ENCODE peak calls at places on chromosomes 12 and 14, in ten cellular contexts. One of them, this sample, is unnamed.

GRCh38 chr12:8813963-8814362 is 8.5 kb upstream of the A2ML1 start:
- DNase-seq in nucleus accumbens: no peak
- DNase-seq in hippocampal formation: no peak
- DNase-seq in NCI-H2081: no peak
- DNase-seq in type B pancreatic cell: no peak
- DNase-seq in activated T-cell treated with anti-CD3 and anti-CD28 coated beads for 48 hours: no peak
- DNase-seq in HCT116: no peak
- DNase-seq in EH: no peak
- DNase-seq in NCI-H774: no peak
- DNase-seq in NB4: no peak
- DNase-seq in this sample: no peak

GRCh38 chr14:31936100-31936499 is 141.0 kb upstream of the ARHGAP5 start:
- DNase-seq in nucleus accumbens: no peak
- DNase-seq in hippocampal formation: no peak
- DNase-seq in NCI-H2081: no peak
- DNase-seq in type B pancreatic cell: no peak
- DNase-seq in activated T-cell treated with anti-CD3 and anti-CD28 coated beads for 48 hours: no peak
- DNase-seq in HCT116: no peak
- DNase-seq in EH: no peak
- DNase-seq in NCI-H774: no peak
- DNase-seq in NB4: no peak
- DNase-seq in this sample: no peak

GRCh38 chr12:49783917-49784676 is 42.7 kb downstream of the TMBIM6 start:
- DNase-seq in nucleus accumbens: no peak
- DNase-seq in hippocampal formation: no peak
- DNase-seq in NCI-H2081: no peak
- DNase-seq in type B pancreatic cell: no peak
- DNase-seq in activated T-cell treated with anti-CD3 and anti-CD28 coated beads for 48 hours: no peak
- DNase-seq in HCT116: no peak
- DNase-seq in EH: peak
- DNase-seq in NCI-H774: no peak
- DNase-seq in NB4: peak
- DNase-seq in this sample: no peak

GRCh38 chr12:47378907-47379306 is 299.1 kb upstream of the AMIGO2 start:
- DNase-seq in nucleus accumbens: no peak
- DNase-seq in hippocampal formation: no peak
- DNase-seq in NCI-H2081: no peak
- DNase-seq in type B pancreatic cell: no peak
- DNase-seq in activated T-cell treated with anti-CD3 and anti-CD28 coated beads for 48 hours: no peak
- DNase-seq in HCT116: no peak
- DNase-seq in EH: peak
- DNase-seq in NCI-H774: no peak
- DNase-seq in NB4: peak
- DNase-seq in this sample: no peak

GRCh38 chr12:47876404-47876960 is 28.3 kb downstream of the VDR start:
- DNase-seq in nucleus accumbens: no peak
- DNase-seq in hippocampal formation: no peak
- DNase-seq in NCI-H2081: no peak
- DNase-seq in type B pancreatic cell: no peak
- DNase-seq in activated T-cell treated with anti-CD3 and anti-CD28 coated beads for 48 hours: no peak
- DNase-seq in HCT116: no peak
- DNase-seq in EH: peak
- DNase-seq in NCI-H774: no peak
- DNase-seq in NB4: no peak
- DNase-seq in this sample: no peak

GRCh38 chr14:100476012-100476822 is 111.0 kb downstream of the BEGAIN start:
- DNase-seq in nucleus accumbens: no peak
- DNase-seq in hippocampal formation: no peak
- DNase-seq in NCI-H2081: peak
- DNase-seq in type B pancreatic cell: no peak
- DNase-seq in activated T-cell treated with anti-CD3 and anti-CD28 coated beads for 48 hours: no peak
- DNase-seq in HCT116: peak
- DNase-seq in EH: peak
- DNase-seq in NCI-H774: no peak
- DNase-seq in NB4: no peak
- DNase-seq in this sample: no peak

GRCh38 chr14:49550284-49551184 is 35.6 kb downstream of the RPS29 start:
- DNase-seq in nucleus accumbens: no peak
- DNase-seq in hippocampal formation: no peak
- DNase-seq in NCI-H2081: no peak
- DNase-seq in type B pancreatic cell: no peak
- DNase-seq in activated T-cell treated with anti-CD3 and anti-CD28 coated beads for 48 hours: no peak
- DNase-seq in HCT116: peak
- DNase-seq in EH: peak
- DNase-seq in NCI-H774: no peak
- DNase-seq in NB4: peak
- DNase-seq in this sample: no peak

GRCh38 chr12:65673291-65673690 is 151.0 kb upstream of the HMGA2 start:
- DNase-seq in nucleus accumbens: no peak
- DNase-seq in hippocampal formation: no peak
- DNase-seq in NCI-H2081: no peak
- DNase-seq in type B pancreatic cell: no peak
- DNase-seq in activated T-cell treated with anti-CD3 and anti-CD28 coated beads for 48 hours: no peak
- DNase-seq in HCT116: no peak
- DNase-seq in EH: no peak
- DNase-seq in NCI-H774: no peak
- DNase-seq in NB4: no peak
- DNase-seq in this sample: no peak

GRCh38 chr14:65948302-65948701 is 535.8 kb downstream of the FUT8 start:
- DNase-seq in nucleus accumbens: no peak
- DNase-seq in hippocampal formation: no peak
- DNase-seq in NCI-H2081: no peak
- DNase-seq in type B pancreatic cell: no peak
- DNase-seq in activated T-cell treated with anti-CD3 and anti-CD28 coated beads for 48 hours: no peak
- DNase-seq in HCT116: no peak
- DNase-seq in EH: no peak
- DNase-seq in NCI-H774: no peak
- DNase-seq in NB4: no peak
- DNase-seq in this sample: no peak

This sample was measured in C1 segment of cervical spinal cord.